ENCODE peak calls at places on chromosomes 5 and 9, in five cellular contexts. One of them, this sample, is unnamed.
A peak's percentile ranks its signal among the peaks of the same experiment; 100 is the strongest.

GRCh38 chr5:67089200-67089725 is 107.3 kb downstream of the CD180 start:
- DNase-seq in astrocyte: peak; percentile 58
- DNase-seq in activated naive CD8-positive, alpha-beta T cell treated with anti-CD3 and anti-CD28 coated beads for 36 hours: no peak
- DNase-seq in upper lobe of right lung: no peak
- DNase-seq in iPS DF 19.7: no peak
- DNase-seq in this sample: no peak

GRCh38 chr5:128632264-128632663 is 94.2 kb upstream of the FBN2 start:
- DNase-seq in astrocyte: no peak
- DNase-seq in activated naive CD8-positive, alpha-beta T cell treated with anti-CD3 and anti-CD28 coated beads for 36 hours: no peak
- DNase-seq in iPS DF 19.7: no peak
- DNase-seq in upper lobe of right lung: no peak
- DNase-seq in this sample: no peak

GRCh38 chr5:141692919-141693848 is 11.2 kb upstream of the ARAP3 start:
- DNase-seq in iPS DF 19.7: no peak
- DNase-seq in astrocyte: peak; percentile 60
- DNase-seq in activated naive CD8-positive, alpha-beta T cell treated with anti-CD3 and anti-CD28 coated beads for 36 hours: peak; percentile 64
- DNase-seq in upper lobe of right lung: no peak
- DNase-seq in this sample: no peak

GRCh38 chr9:107674937-107675277 is 185.3 kb upstream of the KLF4 start:
- DNase-seq in iPS DF 19.7: no peak
- DNase-seq in astrocyte: no peak
- DNase-seq in upper lobe of right lung: no peak
- DNase-seq in activated naive CD8-positive, alpha-beta T cell treated with anti-CD3 and anti-CD28 coated beads for 36 hours: no peak
- DNase-seq in this sample: no peak

GRCh38 chr5:174816858-174817257 is 92.5 kb downstream of the MSX2 start:
- DNase-seq in activated naive CD8-positive, alpha-beta T cell treated with anti-CD3 and anti-CD28 coated beads for 36 hours: no peak
- DNase-seq in astrocyte: no peak
- DNase-seq in upper lobe of right lung: no peak
- DNase-seq in iPS DF 19.7: no peak
- DNase-seq in this sample: no peak

GRCh38 chr9:26245072-26245471 is 566.8 kb upstream of the TUSC1 start:
- DNase-seq in astrocyte: no peak
- DNase-seq in activated naive CD8-positive, alpha-beta T cell treated with anti-CD3 and anti-CD28 coated beads for 36 hours: no peak
- DNase-seq in upper lobe of right lung: no peak
- DNase-seq in iPS DF 19.7: no peak
- DNase-seq in this sample: no peak

GRCh38 chr9:132372177-132373095 is 17.6 kb upstream of the SETX start:
- DNase-seq in astrocyte: no peak
- DNase-seq in upper lobe of right lung: peak; percentile 69
- DNase-seq in iPS DF 19.7: no peak
- DNase-seq in activated naive CD8-positive, alpha-beta T cell treated with anti-CD3 and anti-CD28 coated beads for 36 hours: no peak
- DNase-seq in this sample: no peak

GRCh38 chr5:157222506-157223230 is 42.0 kb downstream of the ITK start:
- DNase-seq in astrocyte: peak; percentile 76
- DNase-seq in iPS DF 19.7: no peak
- DNase-seq in activated naive CD8-positive, alpha-beta T cell treated with anti-CD3 and anti-CD28 coated beads for 36 hours: peak; percentile 73
- DNase-seq in upper lobe of right lung: no peak
- DNase-seq in this sample: no peak

GRCh38 chr9:125748511-125749099 is 1.4 kb downstream of the PBX3 start:
- DNase-seq in astrocyte: no peak
- DNase-seq in upper lobe of right lung: no peak
- DNase-seq in activated naive CD8-positive, alpha-beta T cell treated with anti-CD3 and anti-CD28 coated beads for 36 hours: no peak
- DNase-seq in iPS DF 19.7: no peak
- DNase-seq in this sample: no peak

GRCh38 chr5:126961128-126961527 is 69.2 kb downstream of the MARCHF3 start:
- DNase-seq in astrocyte: no peak
- DNase-seq in activated naive CD8-positive, alpha-beta T cell treated with anti-CD3 and anti-CD28 coated beads for 36 hours: no peak
- DNase-seq in iPS DF 19.7: no peak
- DNase-seq in upper lobe of right lung: no peak
- DNase-seq in this sample: no peak

GRCh38 chr5:181224390-181225234 is 1.5 kb downstream of the TRIM41 start:
- DNase-seq in iPS DF 19.7: no peak
- DNase-seq in activated naive CD8-positive, alpha-beta T cell treated with anti-CD3 and anti-CD28 coated beads for 36 hours: peak; percentile 54
- DNase-seq in upper lobe of right lung: no peak
- DNase-seq in astrocyte: no peak
- DNase-seq in this sample: no peak

GRCh38 chr9:119304566-119304965 is 64.7 kb downstream of the BRINP1 start:
- DNase-seq in upper lobe of right lung: no peak
- DNase-seq in iPS DF 19.7: no peak
- DNase-seq in activated naive CD8-positive, alpha-beta T cell treated with anti-CD3 and anti-CD28 coated beads for 36 hours: no peak
- DNase-seq in astrocyte: no peak
- DNase-seq in this sample: no peak

GRCh38 chr9:94139672-94140417 is 55.6 kb downstream of the PTPDC1 start:
- DNase-seq in activated naive CD8-positive, alpha-beta T cell treated with anti-CD3 and anti-CD28 coated beads for 36 hours: no peak
- DNase-seq in iPS DF 19.7: no peak
- DNase-seq in astrocyte: peak; percentile 96
- DNase-seq in upper lobe of right lung: peak; percentile 80
- DNase-seq in this sample: no peak

GRCh38 chr5:77390795-77391194 is 101.3 kb downstream of the WDR41 start:
- DNase-seq in iPS DF 19.7: no peak
- DNase-seq in activated naive CD8-positive, alpha-beta T cell treated with anti-CD3 and anti-CD28 coated beads for 36 hours: no peak
- DNase-seq in upper lobe of right lung: no peak
- DNase-seq in astrocyte: peak; percentile 61
- DNase-seq in this sample: no peak

GRCh38 chr5:172048539-172049101 is 42.2 kb upstream of the FBXW11 start:
- DNase-seq in activated naive CD8-positive, alpha-beta T cell treated with anti-CD3 and anti-CD28 coated beads for 36 hours: no peak
- DNase-seq in astrocyte: peak; percentile 29
- DNase-seq in iPS DF 19.7: no peak
- DNase-seq in upper lobe of right lung: no peak
- DNase-seq in this sample: no peak

GRCh38 chr5:94241288-94241651 is 377.1 kb downstream of the KIAA0825 start:
- DNase-seq in iPS DF 19.7: no peak
- DNase-seq in astrocyte: peak; percentile 92
- DNase-seq in upper lobe of right lung: no peak
- DNase-seq in activated naive CD8-positive, alpha-beta T cell treated with anti-CD3 and anti-CD28 coated beads for 36 hours: no peak
- DNase-seq in this sample: no peak

GRCh38 chr5:152116926-152117325 is 192.3 kb upstream of the GLRA1 start:
- DNase-seq in upper lobe of right lung: no peak
- DNase-seq in astrocyte: no peak
- DNase-seq in activated naive CD8-positive, alpha-beta T cell treated with anti-CD3 and anti-CD28 coated beads for 36 hours: no peak
- DNase-seq in iPS DF 19.7: no peak
- DNase-seq in this sample: no peak

GRCh38 chr5:82749453-82749852 is 327.7 kb downstream of the TMEM167A start:
- DNase-seq in activated naive CD8-positive, alpha-beta T cell treated with anti-CD3 and anti-CD28 coated beads for 36 hours: no peak
- DNase-seq in iPS DF 19.7: no peak
- DNase-seq in astrocyte: peak; percentile 25
- DNase-seq in upper lobe of right lung: no peak
- DNase-seq in this sample: no peak

GRCh38 chr9:96478829-96479371 is 28.9 kb downstream of the HABP4 start:
- DNase-seq in iPS DF 19.7: no peak
- DNase-seq in upper lobe of right lung: no peak
- DNase-seq in astrocyte: peak; percentile 64
- DNase-seq in activated naive CD8-positive, alpha-beta T cell treated with anti-CD3 and anti-CD28 coated beads for 36 hours: peak; percentile 11
- DNase-seq in this sample: no peak

GRCh38 chr5:138545919-138546562 is 3.0 kb upstream of the ETF1 start:
- DNase-seq in astrocyte: no peak
- DNase-seq in upper lobe of right lung: no peak
- DNase-seq in activated naive CD8-positive, alpha-beta T cell treated with anti-CD3 and anti-CD28 coated beads for 36 hours: no peak
- DNase-seq in iPS DF 19.7: no peak
- DNase-seq in this sample: no peak

GRCh38 chr5:104367978-104368377 is 805.4 kb upstream of the NUDT12 start:
- DNase-seq in activated naive CD8-positive, alpha-beta T cell treated with anti-CD3 and anti-CD28 coated beads for 36 hours: no peak
- DNase-seq in astrocyte: no peak
- DNase-seq in upper lobe of right lung: no peak
- DNase-seq in iPS DF 19.7: no peak
- DNase-seq in this sample: no peak

GRCh38 chr9:129863059-129863690 is 27.9 kb downstream of the USP20 start:
- DNase-seq in iPS DF 19.7: no peak
- DNase-seq in upper lobe of right lung: no peak
- DNase-seq in activated naive CD8-positive, alpha-beta T cell treated with anti-CD3 and anti-CD28 coated beads for 36 hours: peak; percentile 78
- DNase-seq in astrocyte: peak; percentile 94
- DNase-seq in this sample: peak; percentile 32

GRCh38 chr9:136052433-136052880 is 42.6 kb downstream of the NACC2 start:
- DNase-seq in iPS DF 19.7: no peak
- DNase-seq in activated naive CD8-positive, alpha-beta T cell treated with anti-CD3 and anti-CD28 coated beads for 36 hours: no peak
- DNase-seq in upper lobe of right lung: peak; percentile 74
- DNase-seq in astrocyte: no peak
- DNase-seq in this sample: peak; percentile 67

GRCh38 chr5:67092447-67093023 is 104.1 kb downstream of the CD180 start:
- DNase-seq in iPS DF 19.7: no peak
- DNase-seq in astrocyte: no peak
- DNase-seq in activated naive CD8-positive, alpha-beta T cell treated with anti-CD3 and anti-CD28 coated beads for 36 hours: no peak
- DNase-seq in upper lobe of right lung: no peak
- DNase-seq in this sample: no peak

GRCh38 chr5:165184183-165184582 is 1678.8 kb downstream of the MAT2B start:
- DNase-seq in iPS DF 19.7: no peak
- DNase-seq in upper lobe of right lung: no peak
- DNase-seq in astrocyte: no peak
- DNase-seq in activated naive CD8-positive, alpha-beta T cell treated with anti-CD3 and anti-CD28 coated beads for 36 hours: no peak
- DNase-seq in this sample: no peak

GRCh38 chr5:71693828-71694427 is 25.1 kb upstream of the CARTPT start:
- DNase-seq in astrocyte: no peak
- DNase-seq in activated naive CD8-positive, alpha-beta T cell treated with anti-CD3 and anti-CD28 coated beads for 36 hours: no peak
- DNase-seq in upper lobe of right lung: no peak
- DNase-seq in iPS DF 19.7: peak; percentile 20
- DNase-seq in this sample: peak; percentile 51